ENCODE peak calls at places on chromosome 3, in five cellular contexts. One of them, this sample, is unnamed.

GRCh38 chr3:78856164-78856563 is 911.6 kb downstream of the ROBO1 start:
- DNase-seq in astrocyte of the spinal cord: no peak
- DNase-seq in BJ: no peak
- DNase-seq in GM13976: no peak
- DNase-seq in WTC11: no peak
- DNase-seq in this sample: no peak

GRCh38 chr3:41188291-41188690 is 11.0 kb upstream of the CTNNB1 start:
- DNase-seq in WTC11: no peak
- DNase-seq in GM13976: no peak
- DNase-seq in BJ: no peak
- DNase-seq in astrocyte of the spinal cord: no peak
- DNase-seq in this sample: no peak

GRCh38 chr3:55630921-55631299 is 143.8 kb upstream of the WNT5A start:
- DNase-seq in BJ: no peak
- DNase-seq in astrocyte of the spinal cord: no peak
- DNase-seq in WTC11: no peak
- DNase-seq in GM13976: no peak
- DNase-seq in this sample: no peak

GRCh38 chr3:81249540-81250029 is 511.9 kb downstream of the GBE1 start:
- DNase-seq in astrocyte of the spinal cord: peak; percentile 41
- DNase-seq in WTC11: no peak
- DNase-seq in GM13976: no peak
- DNase-seq in BJ: no peak
- DNase-seq in this sample: no peak

GRCh38 chr3:123031051-123031450 is 3.5 kb upstream of the SEMA5B start:
- DNase-seq in WTC11: no peak
- DNase-seq in BJ: no peak
- DNase-seq in GM13976: no peak
- DNase-seq in astrocyte of the spinal cord: no peak
- DNase-seq in this sample: no peak

GRCh38 chr3:197354195-197355059 is 56.0 kb upstream of the DLG1 start:
- DNase-seq in GM13976: no peak
- DNase-seq in BJ: no peak
- DNase-seq in WTC11: no peak
- DNase-seq in astrocyte of the spinal cord: peak; percentile 61
- DNase-seq in this sample: peak; percentile 71

GRCh38 chr3:7707192-7707591 is 794.4 kb upstream of the LMCD1 start:
- DNase-seq in GM13976: no peak
- DNase-seq in astrocyte of the spinal cord: peak; percentile 26
- DNase-seq in WTC11: no peak
- DNase-seq in BJ: no peak
- DNase-seq in this sample: no peak

GRCh38 chr3:69108813-69109212 is 13.6 kb downstream of the LMOD3 start:
- DNase-seq in GM13976: no peak
- DNase-seq in astrocyte of the spinal cord: no peak
- DNase-seq in BJ: no peak
- DNase-seq in WTC11: no peak
- DNase-seq in this sample: no peak

GRCh38 chr3:125593991-125594574 is 1.2 kb downstream of the OSBPL11 start:
- DNase-seq in astrocyte of the spinal cord: no peak
- DNase-seq in WTC11: no peak
- DNase-seq in BJ: no peak
- DNase-seq in GM13976: peak; percentile 27
- DNase-seq in this sample: no peak

GRCh38 chr3:34108976-34109375 is 310.5 kb downstream of the PDCD6IP start:
- DNase-seq in WTC11: no peak
- DNase-seq in BJ: no peak
- DNase-seq in GM13976: no peak
- DNase-seq in astrocyte of the spinal cord: no peak
- DNase-seq in this sample: no peak

GRCh38 chr3:34107669-34108068 is 309.2 kb downstream of the PDCD6IP start:
- DNase-seq in astrocyte of the spinal cord: no peak
- DNase-seq in WTC11: no peak
- DNase-seq in BJ: no peak
- DNase-seq in GM13976: peak; percentile 17
- DNase-seq in this sample: no peak

GRCh38 chr3:34109846-34110245 is 311.4 kb downstream of the PDCD6IP start:
- DNase-seq in BJ: no peak
- DNase-seq in astrocyte of the spinal cord: no peak
- DNase-seq in WTC11: no peak
- DNase-seq in GM13976: no peak
- DNase-seq in this sample: no peak

GRCh38 chr3:34106879-34107278 is 308.4 kb downstream of the PDCD6IP start:
- DNase-seq in astrocyte of the spinal cord: peak; percentile 20
- DNase-seq in WTC11: peak; percentile 61
- DNase-seq in GM13976: peak; percentile 22
- DNase-seq in BJ: no peak
- DNase-seq in this sample: peak; percentile 40

GRCh38 chr3:34111361-34111760 is 312.9 kb downstream of the PDCD6IP start:
- DNase-seq in GM13976: no peak
- DNase-seq in WTC11: no peak
- DNase-seq in astrocyte of the spinal cord: no peak
- DNase-seq in BJ: no peak
- DNase-seq in this sample: no peak
- TF ChIP-seq CTCF in GM13976: no peak
- TF ChIP-seq CTCF in WTC11: no peak
- TF ChIP-seq CTCF in astrocyte of the spinal cord: no peak
- TF ChIP-seq CTCF in BJ: no peak
- TF ChIP-seq CTCF in this sample: no peak

GRCh38 chr3:30350011-30350410 is 256.4 kb upstream of the TGFBR2 start:
- DNase-seq in astrocyte of the spinal cord: no peak
- DNase-seq in WTC11: no peak
- DNase-seq in GM13976: no peak
- DNase-seq in BJ: no peak
- DNase-seq in this sample: no peak

GRCh38 chr3:30350901-30351300 is 255.5 kb upstream of the TGFBR2 start:
- DNase-seq in WTC11: no peak
- DNase-seq in GM13976: no peak
- DNase-seq in astrocyte of the spinal cord: no peak
- DNase-seq in BJ: no peak
- DNase-seq in this sample: no peak

GRCh38 chr3:30347679-30348216 is 258.7 kb upstream of the TGFBR2 start:
- DNase-seq in BJ: peak; percentile 62
- DNase-seq in WTC11: no peak
- DNase-seq in astrocyte of the spinal cord: peak; percentile 82
- DNase-seq in GM13976: peak; percentile 11
- DNase-seq in this sample: no peak

GRCh38 chr3:30346927-30347320 is 259.5 kb upstream of the TGFBR2 start:
- DNase-seq in astrocyte of the spinal cord: no peak
- DNase-seq in GM13976: no peak
- DNase-seq in BJ: no peak
- DNase-seq in WTC11: no peak
- DNase-seq in this sample: no peak

DNA sequence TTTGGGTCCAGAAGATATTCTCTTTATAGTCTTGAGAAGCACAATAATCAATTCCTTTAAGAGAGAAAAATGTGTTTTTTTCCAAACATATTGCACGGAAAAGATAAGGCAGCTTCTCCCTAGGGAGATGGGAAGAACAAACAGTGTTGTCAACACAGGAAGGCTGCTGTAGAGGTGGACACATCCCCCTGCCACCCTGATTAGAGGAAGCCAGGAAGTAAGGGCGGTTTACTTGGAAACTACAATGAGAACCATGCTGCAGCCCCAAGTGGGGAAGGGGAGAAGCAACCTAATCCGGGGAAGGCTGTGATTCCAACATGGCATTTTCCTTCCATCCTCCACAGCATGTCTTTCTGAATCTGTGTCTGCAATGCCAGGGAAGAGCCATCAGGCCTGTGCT is 256.9 kb upstream of the TGFBR2 start:
- DNase-seq in GM13976: no peak
- DNase-seq in WTC11: no peak
- DNase-seq in BJ: no peak
- DNase-seq in astrocyte of the spinal cord: no peak
- DNase-seq in this sample: no peak
- TF ChIP-seq CTCF in GM13976: no peak
- TF ChIP-seq CTCF in WTC11: no peak
- TF ChIP-seq CTCF in BJ: no peak
- TF ChIP-seq CTCF in astrocyte of the spinal cord: no peak
- TF ChIP-seq CTCF in this sample: no peak

GRCh38 chr3:44077267-44077666 is 164.4 kb upstream of the TOPAZ1 start:
- DNase-seq in BJ: no peak
- DNase-seq in astrocyte of the spinal cord: no peak
- DNase-seq in GM13976: no peak
- DNase-seq in WTC11: no peak
- DNase-seq in this sample: no peak
- TF ChIP-seq CTCF in BJ: peak; percentile 24
- TF ChIP-seq CTCF in astrocyte of the spinal cord: peak; percentile 22
- TF ChIP-seq CTCF in GM13976: no peak
- TF ChIP-seq CTCF in WTC11: no peak
- TF ChIP-seq CTCF in this sample: no peak

GRCh38 chr3:15815696-15816095 is 17.9 kb upstream of the ANKRD28 start:
- DNase-seq in GM13976: no peak
- DNase-seq in WTC11: no peak
- DNase-seq in astrocyte of the spinal cord: peak; percentile 85
- DNase-seq in BJ: no peak
- DNase-seq in this sample: no peak
- TF ChIP-seq CTCF in GM13976: peak; percentile 3
- TF ChIP-seq CTCF in WTC11: no peak
- TF ChIP-seq CTCF in astrocyte of the spinal cord: peak; percentile 21
- TF ChIP-seq CTCF in BJ: peak; percentile 30
- TF ChIP-seq CTCF in this sample: no peak

DNA sequence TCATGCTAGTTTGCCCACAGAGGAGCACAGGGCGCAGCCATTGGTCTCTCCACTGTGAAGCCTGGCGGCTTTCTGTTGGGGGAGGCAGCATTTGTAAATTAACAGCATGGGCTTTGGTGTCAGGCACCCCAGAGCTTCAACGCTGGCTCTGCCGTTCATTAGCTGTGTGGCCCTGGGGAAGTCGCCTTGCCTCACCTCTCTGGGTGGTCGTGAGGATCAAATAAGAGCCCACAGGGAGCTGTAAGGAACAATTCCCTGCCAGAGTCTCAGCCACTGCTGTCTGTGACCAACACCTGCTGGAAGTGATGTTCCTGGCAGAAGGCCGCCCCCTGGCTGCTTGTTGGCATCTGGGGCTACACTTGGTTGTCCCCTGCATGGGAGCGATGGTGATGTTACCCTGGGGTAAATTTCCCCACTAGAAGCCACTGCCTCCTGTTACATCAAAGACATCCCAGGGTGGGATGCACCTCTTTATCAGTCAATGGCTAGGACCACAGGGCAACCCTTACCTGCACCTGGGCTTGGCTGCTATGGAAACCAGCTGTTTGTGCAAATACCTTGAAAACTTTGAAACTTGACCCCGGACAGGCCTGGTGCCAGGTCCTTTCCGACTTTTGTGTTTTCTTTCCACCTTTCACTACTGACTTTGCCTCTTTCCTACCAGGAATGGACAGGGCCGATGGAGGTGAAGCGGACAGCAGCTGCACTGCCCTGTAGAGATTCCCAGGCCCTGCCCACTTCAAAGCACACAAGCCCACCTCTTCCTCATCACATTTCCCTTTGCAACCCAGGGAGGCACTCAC is 36.9 kb downstream of the DNASE1L3 start:
- DNase-seq in GM13976: peak; percentile 77
- DNase-seq in WTC11: peak; percentile 73
- DNase-seq in astrocyte of the spinal cord: no peak
- DNase-seq in BJ: no peak
- DNase-seq in this sample: peak; percentile 60
- TF ChIP-seq CTCF in GM13976: peak; percentile 56
- TF ChIP-seq CTCF in WTC11: peak; percentile 16
- TF ChIP-seq CTCF in astrocyte of the spinal cord: peak; percentile 50
- TF ChIP-seq CTCF in BJ: peak; percentile 35
- TF ChIP-seq CTCF in this sample: no peak

GRCh38 chr3:32392530-32393302 is 1.1 kb downstream of the CMTM7 start:
- DNase-seq in GM13976: peak; percentile 37
- DNase-seq in BJ: no peak
- DNase-seq in WTC11: no peak
- DNase-seq in astrocyte of the spinal cord: peak; percentile 67
- DNase-seq in this sample: no peak
- TF ChIP-seq CTCF in GM13976: no peak
- TF ChIP-seq CTCF in BJ: no peak
- TF ChIP-seq CTCF in WTC11: no peak
- TF ChIP-seq CTCF in astrocyte of the spinal cord: no peak
- TF ChIP-seq CTCF in this sample: no peak